ENCODE peak calls at places on chromosomes 3 and 15, in seven cellular contexts. One of them, this sample, is unnamed.

GRCh38 chr15:93179072-93179471 is 90.1 kb upstream of the RGMA start:
- DNase-seq in NCI-H460: no peak
- DNase-seq in HT1080: no peak
- DNase-seq in tibial nerve: peak
- DNase-seq in brain pericyte: no peak
- DNase-seq in mucosa of descending colon: peak
- DNase-seq in kidney tubule cell: peak
- DNase-seq in this sample: no peak

GRCh38 chr3:60890226-60890625 is 361.0 kb downstream of the FHIT start:
- DNase-seq in NCI-H460: no peak
- DNase-seq in HT1080: no peak
- DNase-seq in tibial nerve: no peak
- DNase-seq in brain pericyte: no peak
- DNase-seq in mucosa of descending colon: no peak
- DNase-seq in kidney tubule cell: peak
- DNase-seq in this sample: no peak

GRCh38 chr3:189272500-189273119 is 100.8 kb downstream of the TPRG1 start:
- DNase-seq in NCI-H460: no peak
- DNase-seq in HT1080: no peak
- DNase-seq in tibial nerve: no peak
- DNase-seq in brain pericyte: no peak
- DNase-seq in mucosa of descending colon: no peak
- DNase-seq in kidney tubule cell: no peak
- DNase-seq in this sample: no peak

GRCh38 chr3:45630325-45630724 is 35.8 kb downstream of the LIMD1 start:
- DNase-seq in NCI-H460: no peak
- DNase-seq in HT1080: no peak
- DNase-seq in tibial nerve: no peak
- DNase-seq in brain pericyte: no peak
- DNase-seq in mucosa of descending colon: no peak
- DNase-seq in kidney tubule cell: no peak
- DNase-seq in this sample: no peak

GRCh38 chr3:98529856-98530459 is 1.8 kb upstream of the GPR15 start:
- DNase-seq in NCI-H460: no peak
- DNase-seq in HT1080: no peak
- DNase-seq in tibial nerve: no peak
- DNase-seq in brain pericyte: no peak
- DNase-seq in mucosa of descending colon: no peak
- DNase-seq in kidney tubule cell: no peak
- DNase-seq in this sample: no peak

GRCh38 chr3:134517796-134518195 is 31.9 kb downstream of the CEP63 start:
- DNase-seq in NCI-H460: no peak
- DNase-seq in HT1080: no peak
- DNase-seq in tibial nerve: no peak
- DNase-seq in brain pericyte: no peak
- DNase-seq in mucosa of descending colon: no peak
- DNase-seq in kidney tubule cell: peak
- DNase-seq in this sample: no peak

GRCh38 chr15:70061086-70061370 is 36.7 kb downstream of the TLE3 start:
- DNase-seq in NCI-H460: no peak
- DNase-seq in HT1080: no peak
- DNase-seq in tibial nerve: no peak
- DNase-seq in brain pericyte: no peak
- DNase-seq in mucosa of descending colon: peak
- DNase-seq in kidney tubule cell: peak
- DNase-seq in this sample: no peak

GRCh38 chr3:154290187-154290586 is 34.1 kb downstream of the DHX36 start:
- DNase-seq in NCI-H460: no peak
- DNase-seq in HT1080: no peak
- DNase-seq in tibial nerve: no peak
- DNase-seq in brain pericyte: no peak
- DNase-seq in mucosa of descending colon: no peak
- DNase-seq in kidney tubule cell: no peak
- DNase-seq in this sample: no peak

GRCh38 chr3:171380084-171380483 is 80.1 kb downstream of the TNIK start:
- DNase-seq in NCI-H460: no peak
- DNase-seq in HT1080: no peak
- DNase-seq in tibial nerve: no peak
- DNase-seq in brain pericyte: no peak
- DNase-seq in mucosa of descending colon: no peak
- DNase-seq in kidney tubule cell: no peak
- DNase-seq in this sample: no peak

GRCh38 chr3:43620953-43621405 is 832 bp downstream of the ANO10 start:
- DNase-seq in NCI-H460: no peak
- DNase-seq in HT1080: no peak
- DNase-seq in tibial nerve: peak
- DNase-seq in brain pericyte: no peak
- DNase-seq in mucosa of descending colon: no peak
- DNase-seq in kidney tubule cell: peak
- DNase-seq in this sample: no peak

GRCh38 chr3:15218689-15219088 is 12.6 kb downstream of the CAPN7 start:
- DNase-seq in NCI-H460: no peak
- DNase-seq in HT1080: no peak
- DNase-seq in tibial nerve: no peak
- DNase-seq in brain pericyte: no peak
- DNase-seq in mucosa of descending colon: no peak
- DNase-seq in kidney tubule cell: no peak
- DNase-seq in this sample: no peak

GRCh38 chr3:23941440-23941839 is 3.6 kb upstream of the NR1D2 start:
- DNase-seq in NCI-H460: no peak
- DNase-seq in HT1080: no peak
- DNase-seq in tibial nerve: no peak
- DNase-seq in brain pericyte: no peak
- DNase-seq in mucosa of descending colon: no peak
- DNase-seq in kidney tubule cell: no peak
- DNase-seq in this sample: no peak

GRCh38 chr3:44412365-44412764 is 65.1 kb downstream of the ZNF445 start:
- DNase-seq in NCI-H460: no peak
- DNase-seq in HT1080: no peak
- DNase-seq in tibial nerve: no peak
- DNase-seq in brain pericyte: no peak
- DNase-seq in mucosa of descending colon: no peak
- DNase-seq in kidney tubule cell: no peak
- DNase-seq in this sample: no peak

GRCh38 chr3:190424478-190425439 is 24.9 kb downstream of the TMEM207 start:
- DNase-seq in NCI-H460: peak
- DNase-seq in HT1080: peak
- DNase-seq in tibial nerve: peak
- DNase-seq in brain pericyte: peak
- DNase-seq in mucosa of descending colon: peak
- DNase-seq in kidney tubule cell: peak
- DNase-seq in this sample: peak

GRCh38 chr15:94893091-94893490 is 661.7 kb downstream of the MCTP2 start:
- DNase-seq in NCI-H460: no peak
- DNase-seq in HT1080: no peak
- DNase-seq in tibial nerve: no peak
- DNase-seq in brain pericyte: no peak
- DNase-seq in mucosa of descending colon: no peak
- DNase-seq in kidney tubule cell: no peak
- DNase-seq in this sample: no peak

GRCh38 chr3:172057624-172058023 is 18.2 kb downstream of the FNDC3B start:
- DNase-seq in NCI-H460: no peak
- DNase-seq in HT1080: no peak
- DNase-seq in tibial nerve: no peak
- DNase-seq in brain pericyte: no peak
- DNase-seq in mucosa of descending colon: no peak
- DNase-seq in kidney tubule cell: no peak
- DNase-seq in this sample: no peak

GRCh38 chr3:32290619-32291018 is 52.1 kb downstream of the CMTM8 start:
- DNase-seq in NCI-H460: no peak
- DNase-seq in HT1080: no peak
- DNase-seq in tibial nerve: no peak
- DNase-seq in brain pericyte: no peak
- DNase-seq in mucosa of descending colon: no peak
- DNase-seq in kidney tubule cell: no peak
- DNase-seq in this sample: no peak

GRCh38 chr3:59235221-59236012 is 185.6 kb upstream of the CFAP20DC start:
- DNase-seq in NCI-H460: no peak
- DNase-seq in HT1080: no peak
- DNase-seq in tibial nerve: no peak
- DNase-seq in brain pericyte: no peak
- DNase-seq in mucosa of descending colon: no peak
- DNase-seq in kidney tubule cell: no peak
- DNase-seq in this sample: peak

GRCh38 chr3:104436536-104436935 is 930.2 kb upstream of the ALCAM start:
- DNase-seq in NCI-H460: no peak
- DNase-seq in HT1080: no peak
- DNase-seq in tibial nerve: no peak
- DNase-seq in brain pericyte: no peak
- DNase-seq in mucosa of descending colon: no peak
- DNase-seq in kidney tubule cell: no peak
- DNase-seq in this sample: no peak

GRCh38 chr3:102532901-102533300 is 98.1 kb downstream of the ZPLD1 start:
- DNase-seq in NCI-H460: no peak
- DNase-seq in HT1080: peak
- DNase-seq in tibial nerve: no peak
- DNase-seq in brain pericyte: no peak
- DNase-seq in mucosa of descending colon: no peak
- DNase-seq in kidney tubule cell: no peak
- DNase-seq in this sample: no peak

GRCh38 chr3:2923390-2923789 is 186.8 kb downstream of the IL5RA start:
- DNase-seq in NCI-H460: no peak
- DNase-seq in HT1080: peak
- DNase-seq in tibial nerve: no peak
- DNase-seq in brain pericyte: no peak
- DNase-seq in mucosa of descending colon: no peak
- DNase-seq in kidney tubule cell: no peak
- DNase-seq in this sample: no peak

GRCh38 chr3:71694358-71694999 is 30.7 kb downstream of the EIF4E3 start:
- DNase-seq in NCI-H460: no peak
- DNase-seq in HT1080: no peak
- DNase-seq in tibial nerve: no peak
- DNase-seq in brain pericyte: no peak
- DNase-seq in mucosa of descending colon: no peak
- DNase-seq in kidney tubule cell: peak
- DNase-seq in this sample: no peak

GRCh38 chr3:7305561-7305960 is 444.6 kb downstream of the GRM7 start:
- DNase-seq in NCI-H460: no peak
- DNase-seq in HT1080: peak
- DNase-seq in tibial nerve: no peak
- DNase-seq in brain pericyte: no peak
- DNase-seq in mucosa of descending colon: no peak
- DNase-seq in kidney tubule cell: no peak
- DNase-seq in this sample: no peak

GRCh38 chr15:70324001-70324974 is 226.6 kb upstream of the TLE3 start:
- DNase-seq in NCI-H460: no peak
- DNase-seq in HT1080: no peak
- DNase-seq in tibial nerve: no peak
- DNase-seq in brain pericyte: peak
- DNase-seq in mucosa of descending colon: no peak
- DNase-seq in kidney tubule cell: peak
- DNase-seq in this sample: no peak

GRCh38 chr3:11908981-11909698 is 62.5 kb upstream of the TAMM41 start:
- DNase-seq in NCI-H460: no peak
- DNase-seq in HT1080: no peak
- DNase-seq in tibial nerve: no peak
- DNase-seq in brain pericyte: no peak
- DNase-seq in mucosa of descending colon: no peak
- DNase-seq in kidney tubule cell: no peak
- DNase-seq in this sample: no peak

GRCh38 chr3:171249171-171249692 is 211.0 kb downstream of the TNIK start:
- DNase-seq in NCI-H460: no peak
- DNase-seq in HT1080: no peak
- DNase-seq in tibial nerve: no peak
- DNase-seq in brain pericyte: no peak
- DNase-seq in mucosa of descending colon: no peak
- DNase-seq in kidney tubule cell: no peak
- DNase-seq in this sample: no peak

GRCh38 chr15:50519740-50520425 is 26.6 kb downstream of the USP50 start:
- DNase-seq in NCI-H460: no peak
- DNase-seq in HT1080: no peak
- DNase-seq in tibial nerve: no peak
- DNase-seq in brain pericyte: no peak
- DNase-seq in mucosa of descending colon: no peak
- DNase-seq in kidney tubule cell: no peak
- DNase-seq in this sample: no peak

GRCh38 chr15:85899927-85900326 is 105.2 kb upstream of the KLHL25 start:
- DNase-seq in NCI-H460: no peak
- DNase-seq in HT1080: no peak
- DNase-seq in tibial nerve: no peak
- DNase-seq in brain pericyte: no peak
- DNase-seq in mucosa of descending colon: no peak
- DNase-seq in kidney tubule cell: no peak
- DNase-seq in this sample: no peak

This sample was measured in CD8-positive, alpha-beta memory T cell.